ENCODE peak calls at places on chromosomes 7 and 10, in four cellular contexts. D is gastrocnemius medialis, U is mammary epithelial cell, Z is stomach. F is an unnamed sample.

GRCh38 chr7:112192236-112193154 is 13.7 kb downstream of the DOCK4 start:
- DNase-seq in Z (no peak), D (no peak), U (peak), F (peak)

GRCh38 chr10:71219918-71220688 is 7.7 kb downstream of the UNC5B start:
- DNase-seq in U (no peak), Z (no peak), D (no peak), F (no peak)

GRCh38 chr10:119025336-119025735 is 4.2 kb upstream of the NANOS1 start:
- DNase-seq in D (peak), U (peak), Z (peak), F (peak)

GRCh38 chr7:9846902-9847301 is 1126.8 kb upstream of the PHF14 start:
- DNase-seq in U (no peak), Z (no peak), D (no peak), F (no peak)

GRCh38 chr7:123573896-123574467 is 16.4 kb upstream of the NDUFA5 start:
- DNase-seq in U (no peak), D (no peak), Z (no peak), F (peak)

GRCh38 chr7:20114463-20114862 is 102.7 kb downstream of the MACC1 start:
- DNase-seq in D (no peak), U (no peak), Z (no peak), F (no peak)

GRCh38 chr7:127322832-127323231 is 69.7 kb downstream of the ZNF800 start:
- DNase-seq in D (no peak), Z (no peak), U (no peak), F (no peak)

GRCh38 chr10:124565565-124566221 is 104.1 kb downstream of the LHPP start:
- DNase-seq in U (no peak), D (peak), Z (peak), F (peak)

GRCh38 chr10:95445223-95445836 is 115.8 kb downstream of the SORBS1 start:
- DNase-seq in U (peak), D (peak), Z (peak), F (peak)

GRCh38 chr7:102326156-102326914 is 29.9 kb downstream of the SPDYE6 start:
- DNase-seq in D (no peak), U (no peak), Z (no peak), F (no peak)

GRCh38 chr7:92904292-92905131 is 68.1 kb upstream of the CDK6 start:
- DNase-seq in Z (peak), D (no peak), U (peak), F (peak)

GRCh38 chr10:93995598-93996271 is 2.0 kb downstream of the PLCE1 start:
- DNase-seq in U (peak), D (no peak), Z (no peak), F (peak)

GRCh38 chr7:80253237-80253636 is 118.6 kb downstream of the GNAI1 start:
- DNase-seq in Z (no peak), U (no peak), D (no peak), F (no peak)

GRCh38 chr7:151782598-151783448 is 94.1 kb downstream of the PRKAG2 start:
- DNase-seq in Z (peak), U (peak), D (peak), F (peak)

GRCh38 chr7:50409856-50410468 is 40.2 kb downstream of the FIGNL1 start:
- DNase-seq in Z (no peak), U (no peak), D (no peak), F (no peak)

GRCh38 chr7:112337892-112338291 is 112.4 kb upstream of the IFRD1 start:
- DNase-seq in D (no peak), U (no peak), Z (no peak), F (no peak)

GRCh38 chr10:88991161-88991899 is 732 bp downstream of the FAS start:
- DNase-seq in Z (peak), D (peak), U (peak), F (peak)

GRCh38 chr7:105439174-105439893 is 50.6 kb upstream of the SRPK2 start:
- DNase-seq in D (no peak), U (peak), Z (peak), F (peak)

GRCh38 chr7:16398211-16399017 is 22.9 kb downstream of the CRPPA start:
- DNase-seq in D (no peak), Z (no peak), U (no peak), F (no peak)

GRCh38 chr7:31114593-31115343 is 62.7 kb downstream of the ADCYAP1R1 start:
- DNase-seq in U (peak), Z (no peak), D (no peak), F (peak)

GRCh38 chr7:47622946-47623640 is 41.2 kb upstream of the TNS3 start:
- DNase-seq in D (no peak), Z (no peak), U (no peak), F (no peak)

GRCh38 chr10:10977978-10978377 is 39.7 kb upstream of the CELF2 start:
- DNase-seq in Z (no peak), U (no peak), D (no peak), F (peak)

GRCh38 chr7:3887071-3887691 is 586.1 kb downstream of the SDK1 start:
- DNase-seq in Z (no peak), D (no peak), U (peak), F (peak)

GRCh38 chr7:106812027-106812643 is 52.9 kb upstream of the PIK3CG start:
- DNase-seq in Z (no peak), D (peak), U (no peak), F (no peak)

GRCh38 chr7:26091933-26092332 is 60.1 kb upstream of the NFE2L3 start:
- DNase-seq in U (peak), Z (no peak), D (no peak), F (peak)

GRCh38 chr7:84228526-84228925 is 33.9 kb upstream of the SEMA3A start:
- DNase-seq in Z (no peak), U (no peak), D (no peak), F (no peak)

GRCh38 chr7:74023037-74023436 is 4.9 kb upstream of the ELN start:
- DNase-seq in U (peak), D (peak), Z (peak), F (peak)

GRCh38 chr7:33845991-33846509 is 59.3 kb upstream of the BMPER start:
- DNase-seq in U (no peak), D (no peak), Z (peak), F (peak)

GRCh38 chr7:8212638-8213037 is 49.3 kb downstream of the ICA1 start:
- DNase-seq in Z (no peak), U (no peak), D (no peak), F (no peak)

GRCh38 chr10:71087622-71088021 is 124.7 kb upstream of the UNC5B start:
- DNase-seq in U (no peak), Z (peak), D (no peak), F (no peak)

GRCh38 chr7:121741896-121742295 is 131.1 kb upstream of the PTPRZ1 start:
- DNase-seq in D (no peak), U (peak), Z (no peak), F (peak)

GRCh38 chr7:132430863-132431822 is 145.1 kb downstream of the PLXNA4 start:
- DNase-seq in U (peak), Z (no peak), D (no peak), F (peak)

GRCh38 chr10:100184426-100185219 is 1.2 kb downstream of the ERLIN1 start:
- DNase-seq in Z (no peak), U (peak), D (no peak), F (peak)

GRCh38 chr7:101362334-101363195 is at the start of gene COL26A1:
- DNase-seq in U (no peak), D (no peak), Z (peak), F (no peak)

GRCh38 chr7:124945680-124946079 is 16.1 kb upstream of the POT1 start:
- DNase-seq in U (no peak), D (no peak), Z (no peak), F (no peak)

GRCh38 chr7:676246-676971 is 50.1 kb upstream of the DNAAF5 start:
- DNase-seq in U (no peak), Z (no peak), D (no peak), F (no peak)

GRCh38 chr10:84659497-84660276 is 331.3 kb downstream of the CCSER2 start:
- DNase-seq in Z (no peak), D (no peak), U (no peak), F (no peak)

DNA sequence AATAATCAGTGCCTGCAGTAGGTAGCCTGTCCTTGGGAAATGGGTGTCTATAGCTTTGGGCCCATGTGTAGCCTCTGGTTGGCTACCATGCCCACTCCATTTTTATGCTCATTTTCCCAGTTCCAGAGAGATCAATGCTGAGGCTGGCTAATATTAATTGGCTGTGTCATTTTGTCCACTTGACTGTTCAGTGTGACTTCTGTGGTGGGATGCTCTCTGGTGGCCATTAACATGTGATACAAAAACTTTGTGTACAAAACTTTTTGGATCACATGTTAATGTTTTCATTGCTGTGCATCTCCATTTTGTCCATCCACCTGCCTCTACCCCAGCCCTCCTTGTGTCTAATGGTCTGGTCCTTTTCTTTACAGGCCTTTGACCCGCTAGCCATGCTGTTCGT is 22.7 kb downstream of the VIM start:
- DNase-seq in Z (no peak), D (no peak), U (no peak), F (no peak)
- TF ChIP-seq CTCF in Z (no peak), D (no peak), U (no peak), F (no peak)

DNA sequence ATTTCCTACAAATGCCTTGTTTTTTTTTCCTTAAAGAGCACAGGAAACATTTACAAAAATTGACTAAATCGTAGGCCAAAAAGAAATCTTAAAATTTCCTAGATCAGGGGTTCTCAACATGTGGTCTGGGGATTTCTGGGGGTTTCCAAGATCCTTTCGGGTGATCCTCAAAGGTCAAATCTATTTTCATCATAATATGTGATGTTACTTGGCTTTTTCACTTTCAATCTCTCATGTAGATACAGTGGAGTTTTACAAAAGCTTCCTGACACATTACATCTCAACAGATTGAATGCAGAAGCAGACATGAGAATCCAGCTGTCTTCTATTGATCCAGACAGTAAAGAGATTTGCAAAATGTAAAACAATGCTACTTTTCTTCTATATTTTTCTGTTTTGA is 497.3 kb downstream of the INHBA start:
- DNase-seq in U (no peak), D (no peak), Z (no peak), F (no peak)
- TF ChIP-seq CTCF in U (no peak), D (no peak), Z (no peak), F (no peak)

DNA sequence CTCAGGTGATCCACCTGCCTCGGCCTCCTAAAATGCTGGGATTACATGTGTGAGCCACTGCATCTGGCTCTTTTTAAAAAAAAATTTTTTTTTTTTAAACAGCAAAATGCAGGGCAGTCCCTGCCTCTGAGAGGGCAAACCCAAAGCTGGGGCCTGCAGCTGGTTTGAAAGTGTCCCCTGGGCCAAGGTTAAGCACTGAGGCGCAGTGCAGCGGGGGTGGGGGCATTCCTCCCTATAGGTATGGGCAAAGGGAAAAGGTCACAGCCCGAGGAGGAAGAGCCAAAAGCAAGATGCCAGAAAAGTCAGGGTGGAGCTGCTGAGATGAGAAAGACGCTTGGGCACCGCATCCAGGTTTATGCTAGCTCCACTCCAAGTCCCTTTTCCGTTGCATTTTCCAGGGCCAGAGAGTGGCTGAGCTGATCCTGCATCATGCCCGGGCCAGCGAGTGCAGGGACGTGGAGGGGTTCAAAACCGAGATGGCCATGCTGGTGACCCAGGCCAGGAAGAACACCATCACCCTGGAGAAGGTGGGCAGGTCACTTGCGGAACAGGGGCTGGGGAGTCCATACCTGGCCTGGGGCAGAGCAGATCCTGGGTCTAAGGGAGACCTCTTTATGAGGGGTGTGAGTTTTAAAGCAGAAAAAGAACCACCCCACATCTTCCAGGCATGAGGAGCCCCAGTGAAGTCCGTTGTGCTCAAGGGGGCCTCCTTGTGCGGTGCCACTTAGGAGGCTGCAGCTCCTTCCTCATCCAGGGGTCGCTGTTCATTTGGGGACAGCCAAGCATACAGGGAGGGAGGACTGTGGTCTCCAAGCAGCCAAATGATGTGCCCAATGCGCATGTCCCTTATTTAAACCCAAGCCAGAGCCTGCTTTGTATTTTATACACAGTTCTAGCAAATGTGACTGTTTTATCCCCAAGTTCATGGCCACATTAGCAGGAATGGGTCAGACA is 7.0 kb upstream of the NDUFB2 start:
- DNase-seq in D (no peak), Z (no peak), U (no peak), F (no peak)
- TF ChIP-seq CTCF in D (no peak), Z (no peak), U (no peak), F (no peak)

GRCh38 chr10:19811517-19811916 is 4.7 kb upstream of the PLXDC2 start:
- DNase-seq in Z (no peak), U (peak), D (no peak), F (peak)
- TF ChIP-seq CTCF in Z (no peak), U (peak), D (peak), F (peak)

GRCh38 chr10:125640609-125641008 is 42.4 kb downstream of the TEX36 start:
- DNase-seq in D (no peak), Z (no peak), U (no peak), F (no peak)
- TF ChIP-seq CTCF in D (no peak), Z (no peak), U (no peak), F (no peak)

DNA sequence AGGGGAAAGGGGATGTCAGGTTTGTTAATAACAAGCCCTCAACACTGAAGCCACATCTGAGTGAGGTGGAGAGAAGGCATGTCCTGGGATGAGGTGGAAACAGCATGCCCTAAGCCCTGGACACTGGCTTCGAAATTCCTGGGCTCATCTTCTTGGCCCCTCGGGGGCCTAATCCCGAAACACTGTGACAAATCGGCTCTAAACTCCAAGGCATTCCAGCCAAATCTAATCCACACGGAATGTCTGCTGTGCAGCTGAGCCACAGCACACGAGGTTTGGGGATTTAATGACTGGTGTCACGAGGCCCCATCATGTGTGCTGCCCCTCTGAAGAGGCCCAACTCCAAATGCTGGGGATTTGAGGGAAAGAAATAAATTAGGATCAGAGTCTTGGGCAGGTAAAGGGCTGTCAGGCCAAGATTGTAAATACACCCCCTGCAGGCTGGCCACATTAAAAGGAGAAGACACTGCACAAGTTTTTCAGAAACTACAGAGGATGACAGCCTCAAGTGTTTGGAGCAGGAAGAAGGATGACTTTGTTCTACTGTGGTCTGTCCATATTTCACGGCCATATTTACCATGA is 83.0 kb upstream of the FGFR2 start:
- DNase-seq in D (no peak), U (no peak), Z (no peak), F (no peak)
- TF ChIP-seq CTCF in D (no peak), U (no peak), Z (no peak), F (no peak)

GRCh38 chr7:54837167-54837566 is 78.2 kb upstream of the SEC61G start:
- DNase-seq in D (no peak), Z (no peak), U (no peak), F (no peak)

GRCh38 chr7:54838540-54838925 is 79.5 kb upstream of the SEC61G start:
- DNase-seq in Z (no peak), D (no peak), U (no peak), F (no peak)

GRCh38 chr7:54841772-54842707 is 83.0 kb upstream of the SEC61G start:
- DNase-seq in D (no peak), Z (no peak), U (no peak), F (peak)

GRCh38 chr7:54837761-54838539 is 78.9 kb upstream of the SEC61G start:
- DNase-seq in U (no peak), Z (no peak), D (no peak), F (no peak)

DNA sequence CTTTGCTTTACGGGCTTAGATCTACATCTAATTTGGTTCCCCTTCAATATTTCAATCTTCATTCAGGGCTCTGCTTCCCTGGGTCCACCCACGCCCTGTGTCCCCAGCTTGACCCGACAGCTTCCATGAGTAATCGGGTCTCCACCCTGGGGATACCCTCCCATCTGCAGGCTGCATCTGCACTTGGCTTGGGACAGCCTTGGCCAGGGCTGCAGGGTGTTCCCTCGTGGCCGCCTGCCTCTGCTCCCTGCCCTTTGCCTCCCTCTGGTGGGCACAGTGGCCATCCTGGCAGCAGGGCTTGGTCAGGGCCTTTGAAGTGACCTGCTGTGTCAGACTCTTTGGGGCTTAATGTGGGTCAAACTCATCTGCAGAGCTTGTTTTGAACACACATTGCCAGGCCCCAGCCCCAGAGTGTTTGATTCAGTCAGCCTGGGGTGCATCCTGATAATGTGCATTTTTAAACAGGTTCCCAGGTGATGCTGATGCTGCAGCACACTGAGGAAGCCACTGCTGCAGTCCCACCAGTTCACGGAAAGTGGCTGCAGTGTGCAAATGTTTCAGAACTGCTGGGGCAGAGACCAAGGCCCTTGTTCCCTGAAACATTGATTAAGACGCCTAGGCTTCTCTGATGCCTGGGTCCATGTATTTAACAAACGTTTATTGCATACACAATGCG is 80.7 kb upstream of the SEC61G start:
- DNase-seq in D (peak), Z (peak), U (peak), F (peak)
- TF ChIP-seq CTCF in D (peak), Z (peak), U (peak), F (peak)

GRCh38 chr7:104061652-104062051 is 72.2 kb upstream of the RELN start:
- DNase-seq in Z (no peak), D (no peak), U (no peak), F (no peak)

GRCh38 chr7:104064969-104065387 is 75.5 kb upstream of the RELN start:
- DNase-seq in U (no peak), Z (no peak), D (no peak), F (no peak)

GRCh38 chr7:104054362-104054761 is 64.9 kb upstream of the RELN start:
- DNase-seq in D (no peak), Z (no peak), U (no peak), F (peak)

DNA sequence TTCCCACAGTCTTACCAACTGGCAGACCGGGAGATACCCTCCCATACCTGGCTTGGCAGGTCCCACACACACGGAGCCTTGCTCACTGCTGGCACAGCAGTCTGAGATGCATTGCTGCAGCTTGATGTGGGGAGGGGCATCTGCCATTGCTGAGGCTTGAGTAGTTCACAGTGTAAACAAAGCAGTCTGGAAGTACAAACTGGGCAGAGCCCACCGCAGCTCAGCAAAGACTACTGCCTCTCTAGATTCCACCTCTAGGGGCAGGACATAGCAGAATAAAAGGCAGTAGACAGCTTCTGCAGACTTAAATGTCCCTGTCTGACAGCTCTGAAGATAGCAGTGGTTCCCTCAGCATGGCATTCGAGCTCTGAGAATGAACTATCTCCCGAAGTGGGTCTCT is 69.6 kb upstream of the RELN start:
- DNase-seq in Z (no peak), D (no peak), U (no peak), F (no peak)
- TF ChIP-seq CTCF in Z (no peak), D (no peak), U (no peak), F (no peak)

GRCh38 chr7:77439572-77439971 is 23.4 kb upstream of the GSAP start:
- DNase-seq in D (peak), Z (peak), U (peak), F (peak)
- TF ChIP-seq CTCF in D (peak), Z (peak), U (peak), F (peak)

GRCh38 chr10:79068562-79069324 is at the start of gene ZMIZ1:
- DNase-seq in Z (peak), D (peak), U (peak), F (peak)
- TF ChIP-seq CTCF in Z (no peak), D (peak), U (peak), F (peak)